ENCODE peak calls at places on chromosomes 3 and 15, in seven cellular contexts. D is body of pancreas, L is endothelial cell of umbilical vein, J is transverse colon, Z is breast epithelium, T is HCT116, H is IMR-90. P is an unnamed sample.

GRCh38 chr15:34927726-34928125 is 41.8 kb downstream of the AQR start:
- DNase-seq in D (no peak), L (peak), J (no peak), Z (no peak), T (no peak), H (no peak), P (no peak)

GRCh38 chr3:9745521-9745920 is 4.2 kb upstream of the OGG1 start:
- DNase-seq in D (no peak), L (no peak), J (no peak), Z (no peak), T (no peak), H (no peak), P (no peak)

GRCh38 chr3:150414273-150414672 is 6.2 kb downstream of the TSC22D2 start:
- DNase-seq in D (no peak), L (peak), J (no peak), Z (no peak), T (no peak), H (peak), P (no peak)

GRCh38 chr3:58581328-58582091 is 4.3 kb upstream of the FAM107A start:
- DNase-seq in D (no peak), L (no peak), J (no peak), Z (no peak), T (no peak), H (no peak), P (no peak)

GRCh38 chr3:18258492-18258891 is 166.6 kb downstream of the SATB1 start:
- DNase-seq in D (no peak), L (no peak), J (no peak), Z (no peak), T (no peak), H (no peak), P (no peak)

GRCh38 chr3:435161-435560 is 238.6 kb downstream of the CHL1 start:
- DNase-seq in D (no peak), L (no peak), J (no peak), Z (no peak), T (no peak), H (no peak), P (no peak)

GRCh38 chr3:47932431-47932830 is 83.8 kb downstream of the MAP4 start:
- DNase-seq in D (no peak), L (no peak), J (no peak), Z (no peak), T (no peak), H (peak), P (no peak)

GRCh38 chr15:71366926-71367325 is 251.7 kb downstream of the THSD4 start:
- DNase-seq in D (no peak), L (peak), J (no peak), Z (no peak), T (no peak), H (peak), P (no peak)

GRCh38 chr15:79065744-79066376 is 24.7 kb downstream of the RASGRF1 start:
- DNase-seq in D (peak), L (no peak), J (no peak), Z (no peak), T (no peak), H (no peak), P (no peak)

GRCh38 chr3:168865022-168865551 is 769.4 kb upstream of the GOLIM4 start:
- DNase-seq in D (no peak), L (peak), J (no peak), Z (no peak), T (no peak), H (peak), P (no peak)

GRCh38 chr3:97658670-97659285 is 105.8 kb upstream of the ARL6 start:
- DNase-seq in D (no peak), L (peak), J (no peak), Z (no peak), T (peak), H (peak), P (no peak)

GRCh38 chr3:51896607-51897305 is 6.4 kb downstream of the IQCF1 start:
- DNase-seq in D (no peak), L (no peak), J (no peak), Z (no peak), T (no peak), H (no peak), P (no peak)

GRCh38 chr15:52019394-52020252 is 604 bp downstream of the MAPK6 start:
- DNase-seq in D (peak), L (peak), J (peak), Z (peak), T (no peak), H (peak), P (peak)

GRCh38 chr3:82342521-82342920 is 581.1 kb upstream of the GBE1 start:
- DNase-seq in D (no peak), L (no peak), J (no peak), Z (no peak), T (no peak), H (no peak), P (no peak)

GRCh38 chr3:155252535-155252934 is 40.9 kb downstream of the STRIT1 start:
- DNase-seq in D (no peak), L (peak), J (no peak), Z (no peak), T (no peak), H (peak), P (no peak)

GRCh38 chr15:90161946-90162345 is 39.2 kb upstream of the SEMA4B start:
- DNase-seq in D (no peak), L (no peak), J (peak), Z (no peak), T (no peak), H (no peak), P (no peak)

GRCh38 chr3:177201707-177202397 is 4.6 kb upstream of the TBL1XR1 start:
- DNase-seq in D (no peak), L (no peak), J (peak), Z (peak), T (no peak), H (peak), P (no peak)

GRCh38 chr15:99999282-100000070 is 266.2 kb upstream of the LYSMD4 start:
- DNase-seq in D (no peak), L (no peak), J (peak), Z (no peak), T (no peak), H (no peak), P (no peak)

GRCh38 chr15:98957655-98958054 is 49.9 kb downstream of the PGPEP1L start:
- DNase-seq in D (no peak), L (no peak), J (no peak), Z (no peak), T (no peak), H (no peak), P (no peak)

GRCh38 chr3:197298858-197299854 is 744 bp upstream of the DLG1 start:
- DNase-seq in D (peak), L (peak), J (peak), Z (no peak), T (peak), H (no peak), P (peak)

GRCh38 chr15:65032823-65033537 is 3.5 kb upstream of the MTFMT start:
- DNase-seq in D (peak), L (peak), J (peak), Z (no peak), T (peak), H (peak), P (peak)

GRCh38 chr3:63763156-63763555 is 55.9 kb upstream of the C3orf49 start:
- DNase-seq in D (no peak), L (no peak), J (no peak), Z (no peak), T (no peak), H (no peak), P (no peak)

DNA sequence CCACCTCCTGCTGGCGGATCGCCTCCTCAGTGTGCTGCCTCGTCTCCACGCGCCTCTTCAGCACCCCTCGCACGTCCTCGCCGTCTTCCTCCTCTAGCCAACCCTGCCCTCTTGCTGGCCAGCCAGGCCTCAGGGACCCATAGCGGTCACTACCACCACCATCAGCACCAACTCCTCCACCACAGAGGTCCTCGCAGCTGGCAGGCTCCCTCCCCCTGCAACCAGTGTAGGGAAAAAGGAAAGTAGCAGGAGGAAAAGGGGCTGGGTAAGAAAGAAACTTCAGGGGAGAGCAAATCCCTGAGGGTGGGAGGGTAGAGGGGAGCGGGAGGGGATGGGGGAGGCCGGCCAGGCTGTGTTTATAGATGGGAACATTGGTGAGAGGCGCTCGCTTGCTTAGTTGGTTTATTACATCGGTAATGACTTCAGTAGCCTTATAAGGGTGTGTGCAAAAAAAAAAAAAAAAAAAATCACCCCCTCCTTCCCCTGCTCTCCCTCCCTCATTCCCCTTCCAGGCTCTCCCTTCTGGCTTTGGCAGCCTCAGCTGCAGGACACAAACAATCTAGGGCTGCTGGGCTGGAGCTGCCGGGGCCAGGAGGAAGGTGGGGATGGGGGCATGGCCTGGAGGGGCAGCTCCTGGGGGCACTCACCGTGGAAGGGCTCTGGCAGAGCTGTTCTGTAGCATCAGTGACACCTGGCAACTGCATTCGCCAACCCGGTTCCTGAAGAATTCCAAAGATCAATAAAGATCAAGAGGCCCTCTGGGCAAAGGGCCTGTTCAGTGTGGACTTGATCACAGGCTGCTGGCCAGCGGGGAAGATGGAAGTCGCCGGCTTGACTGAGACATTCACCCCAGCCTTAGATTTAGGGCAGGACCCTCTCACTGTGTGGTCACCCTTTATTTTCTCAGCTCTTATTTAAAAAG is 116.2 kb upstream of the HACD2 start:
- DNase-seq in D (peak), L (no peak), J (peak), Z (peak), T (no peak), H (peak), P (no peak)
- TF ChIP-seq POLR2A in D (no peak), L (no peak), J (peak), Z (no peak), T (no peak), H (no peak), P (no peak)

DNA sequence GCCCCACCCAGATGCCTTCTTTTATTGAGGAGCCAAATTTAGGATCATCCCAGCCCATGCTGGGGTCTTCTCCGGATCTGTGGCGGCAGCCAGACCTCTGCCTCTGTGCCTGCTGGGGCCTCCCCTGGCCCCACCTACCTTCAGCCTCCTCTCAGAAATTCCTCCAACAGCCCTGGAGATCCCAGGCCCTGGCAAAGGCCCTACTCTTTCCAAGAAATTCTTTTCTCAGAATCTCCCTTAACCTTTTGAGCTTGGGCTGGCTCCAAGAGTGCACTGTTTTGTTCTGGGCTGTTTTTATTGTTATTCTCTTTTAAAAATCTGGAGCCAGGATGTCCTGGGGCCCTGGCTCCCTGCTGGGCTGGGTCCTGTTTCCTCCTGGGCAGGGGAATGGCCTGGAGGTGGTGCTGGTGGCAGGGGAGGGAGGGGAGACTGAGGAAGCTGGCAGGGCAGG is 57.8 kb downstream of the GRIP2 start:
- DNase-seq in D (no peak), L (peak), J (no peak), Z (no peak), T (no peak), H (no peak), P (no peak)
- H3K27ac ChIP-seq in D (no peak), L (peak), J (no peak), Z (peak), T (no peak), H (no peak), P (no peak)

GRCh38 chr15:67097893-67098740 is 32.7 kb downstream of the SMAD3 start:
- DNase-seq in D (no peak), L (no peak), J (peak), Z (peak), T (no peak), H (peak), P (no peak)
- TF ChIP-seq POLR2A in D (no peak), L (no peak), J (no peak), Z (no peak), T (no peak), H (no peak), P (no peak)

GRCh38 chr15:59105839-59106238 is 893 bp downstream of the CCNB2 start:
- DNase-seq in D (no peak), L (no peak), J (no peak), Z (no peak), T (no peak), H (no peak), P (no peak)

GRCh38 chr15:59099162-59099685 is 5.7 kb upstream of the CCNB2 start:
- DNase-seq in D (no peak), L (no peak), J (no peak), Z (no peak), T (no peak), H (no peak), P (no peak)

GRCh38 chr15:59104602-59104911 is 389 bp upstream of the CCNB2 start:
- DNase-seq in D (no peak), L (no peak), J (peak), Z (no peak), T (no peak), H (no peak), P (no peak)

GRCh38 chr15:59104912-59105732 is at the start of gene CCNB2:
- DNase-seq in D (peak), L (peak), J (peak), Z (peak), T (peak), H (peak), P (peak)
- H3K27ac ChIP-seq in D (peak), L (peak), J (peak), Z (no peak), T (peak), H (peak), P (peak)

DNA sequence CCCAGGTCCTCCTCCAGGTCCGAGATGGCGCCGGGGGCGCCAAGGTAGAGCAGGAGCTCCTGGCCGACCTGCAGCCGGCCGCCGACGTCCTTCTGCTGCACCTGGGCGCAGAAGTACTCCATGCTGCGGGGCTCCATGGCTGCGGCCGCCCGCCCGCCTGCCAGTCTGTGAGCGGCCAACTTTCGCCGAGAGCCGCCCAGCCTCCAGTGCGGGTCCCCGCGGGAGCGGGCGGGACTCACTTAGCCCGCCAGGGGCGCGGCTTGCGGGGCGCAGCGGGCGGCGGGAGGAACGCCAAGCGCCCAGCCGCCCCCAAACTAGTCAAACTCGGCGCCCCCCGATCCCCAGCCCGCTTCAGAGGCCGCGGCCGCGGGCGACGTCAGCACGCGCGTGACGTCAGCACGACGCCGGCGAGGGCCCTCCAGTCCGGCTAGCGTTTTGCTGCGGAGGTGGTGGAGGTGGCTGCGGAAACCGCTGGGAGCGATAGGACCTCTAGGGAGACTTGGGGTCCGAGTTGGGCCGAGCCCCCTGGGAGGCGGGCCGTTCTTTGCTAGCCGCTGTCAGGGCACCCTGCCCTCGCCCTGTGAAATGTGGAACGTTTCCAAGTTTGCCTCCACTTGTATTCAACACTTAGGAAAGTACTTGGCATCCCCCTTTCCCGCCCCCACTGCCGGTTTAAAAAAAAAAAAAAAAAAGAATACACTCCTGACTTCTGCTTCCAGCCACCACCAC is at the start of gene CLASP2:
- DNase-seq in D (peak), L (peak), J (peak), Z (peak), T (peak), H (peak), P (peak)
- TF ChIP-seq POLR2A in D (peak), L (peak), J (peak), Z (no peak), T (peak), H (peak), P (no peak)

GRCh38 chr3:114285648-114286230 is 8.1 kb upstream of the TIGIT start:
- DNase-seq in D (no peak), L (no peak), J (no peak), Z (no peak), T (no peak), H (no peak), P (no peak)
- H3K27ac ChIP-seq in D (no peak), L (no peak), J (no peak), Z (no peak), T (no peak), H (no peak), P (no peak)

GRCh38 chr15:41620536-41621199 is 39.5 kb upstream of the MGA start:
- DNase-seq in D (no peak), L (no peak), J (no peak), Z (no peak), T (no peak), H (no peak), P (no peak)
- TF ChIP-seq POLR2A in D (no peak), L (no peak), J (no peak), Z (no peak), T (no peak), H (no peak), P (no peak)

GRCh38 chr3:71650372-71650771 is 66.8 kb upstream of the FOXP1 start:
- DNase-seq in D (peak), L (no peak), J (no peak), Z (no peak), T (no peak), H (no peak), P (no peak)

GRCh38 chr3:71646971-71647370 is 63.4 kb upstream of the FOXP1 start:
- DNase-seq in D (no peak), L (no peak), J (no peak), Z (no peak), T (no peak), H (no peak), P (no peak)

GRCh38 chr3:71651625-71652024 is 68.1 kb upstream of the FOXP1 start:
- DNase-seq in D (no peak), L (no peak), J (no peak), Z (no peak), T (no peak), H (no peak), P (no peak)

GRCh38 chr3:71647751-71648150 is 64.2 kb upstream of the FOXP1 start:
- DNase-seq in D (no peak), L (no peak), J (no peak), Z (no peak), T (no peak), H (no peak), P (no peak)

DNA sequence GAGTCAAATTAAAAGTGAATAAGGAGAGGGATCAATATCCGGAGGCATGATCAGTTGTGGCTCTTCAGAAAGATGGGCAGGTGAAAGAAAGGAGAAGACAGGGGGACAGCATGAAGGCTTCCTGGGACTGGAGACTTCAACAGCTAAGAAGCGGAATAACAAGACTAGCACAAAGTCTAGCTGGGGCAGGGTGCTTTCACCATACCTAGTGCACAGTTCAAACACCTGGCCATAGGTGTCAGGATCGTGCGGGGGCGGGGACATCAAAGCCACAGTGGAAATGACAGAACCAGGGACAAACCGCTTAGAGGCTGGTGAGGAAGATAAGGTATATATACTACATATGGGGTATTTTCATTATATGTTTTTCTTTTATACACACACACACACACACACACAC is 66.2 kb upstream of the FOXP1 start:
- DNase-seq in D (no peak), L (no peak), J (no peak), Z (no peak), T (no peak), H (no peak), P (no peak)
- H3K27ac ChIP-seq in D (no peak), L (no peak), J (no peak), Z (no peak), T (no peak), H (no peak), P (no peak)